ENCODE peak calls at places on chromosomes 4 and X, in seven cellular contexts. T is fibroblast of lung, B is esophagus squamous epithelium, X is fibroblast of mammary gland, Z is fibroblast of the aortic adventitia, H is lower lobe of right lung, S is astrocyte of the spinal cord. Y is an unnamed sample.
A peak's percentile ranks its signal among the peaks of the same experiment; 100 is the strongest.

GRCh38 chr4:11691236-11691635 is 262.5 kb upstream of the HS3ST1 start:
- DNase-seq in T (no peak), B (no peak), X (no peak), Z (no peak), H (no peak), S (no peak), Y (no peak)

GRCh38 chr4:92529510-92529909 is 225.7 kb downstream of the GRID2 start:
- DNase-seq in T (no peak), B (no peak), X (no peak), Z (no peak), H (no peak), S (no peak), Y (no peak)

GRCh38 chr4:150960818-150961217 is 54.3 kb downstream of the LRBA start:
- DNase-seq in T (no peak), B (no peak), X (peak; percentile 47), Z (no peak), H (no peak), S (no peak), Y (peak; percentile 51)

GRCh38 chr4:74967324-74967723 is 34.4 kb downstream of the PARM1 start:
- DNase-seq in T (no peak), B (no peak), X (no peak), Z (no peak), H (no peak), S (no peak), Y (peak; percentile 29)

GRCh38 chr4:10203851-10204250 is 87.3 kb upstream of the WDR1 start:
- DNase-seq in T (no peak), B (no peak), X (no peak), Z (no peak), H (no peak), S (no peak), Y (no peak)

GRCh38 chr4:156422576-156422975 is 468.9 kb upstream of the CTSO start:
- DNase-seq in T (peak; percentile 8), B (no peak), X (no peak), Z (peak; percentile 19), H (no peak), S (no peak), Y (peak; percentile 3)

GRCh38 chrX:104098151-104098808 is 14.0 kb upstream of the ZCCHC18 start:
- DNase-seq in T (peak; percentile 80), B (no peak), X (peak; percentile 77), Z (peak; percentile 86), H (no peak), S (peak; percentile 73), Y (peak; percentile 72)

GRCh38 chrX:774536-774935 is 143.9 kb downstream of the SHOX start:
- DNase-seq in T (no peak), B (no peak), X (no peak), Z (no peak), H (no peak), S (no peak), Y (no peak)

GRCh38 chr4:142485452-142485851 is 360.6 kb downstream of the INPP4B start:
- DNase-seq in T (no peak), B (no peak), X (no peak), Z (no peak), H (no peak), S (no peak), Y (no peak)

GRCh38 chrX:11908371-11908770 is 150.3 kb downstream of the MSL3 start:
- DNase-seq in T (peak; percentile 23), B (no peak), X (peak; percentile 45), Z (peak; percentile 26), H (no peak), S (peak; percentile 12), Y (peak; percentile 44)

GRCh38 chr4:182803235-182803634 is 114.0 kb downstream of the DCTD start:
- DNase-seq in T (no peak), B (no peak), X (no peak), Z (no peak), H (no peak), S (no peak), Y (no peak)

GRCh38 chrX:47543496-47543895 is 17.5 kb upstream of the ARAF start:
- DNase-seq in T (no peak), B (no peak), X (no peak), Z (no peak), H (no peak), S (no peak), Y (no peak)

GRCh38 chr4:42281324-42282020 is 115.8 kb upstream of the SHISA3 start:
- DNase-seq in T (no peak), B (no peak), X (peak; percentile 4), Z (peak; percentile 3), H (no peak), S (no peak), Y (no peak)

GRCh38 chr4:123974419-123975105 is 578.0 kb downstream of the SPRY1 start:
- DNase-seq in T (peak; percentile 26), B (no peak), X (no peak), Z (peak; percentile 49), H (no peak), S (no peak), Y (no peak)

GRCh38 chr4:55078987-55079386 is 46.4 kb downstream of the KDR start:
- DNase-seq in T (peak; percentile 88), B (no peak), X (peak; percentile 87), Z (peak; percentile 93), H (no peak), S (peak; percentile 97), Y (no peak)

GRCh38 chrX:16123222-16123786 is at the start of gene GRPR:
- DNase-seq in T (peak; percentile 86), B (peak; percentile 1), X (peak; percentile 85), Z (peak; percentile 85), H (peak; percentile 76), S (peak; percentile 87), Y (peak; percentile 66)

GRCh38 chr4:93870876-93871458 is 42.4 kb downstream of the ATOH1 start:
- DNase-seq in T (no peak), B (no peak), X (no peak), Z (no peak), H (no peak), S (no peak), Y (no peak)

GRCh38 chr4:150384249-150384648 is 197.7 kb upstream of the MAB21L2 start:
- DNase-seq in T (no peak), B (no peak), X (no peak), Z (no peak), H (no peak), S (no peak), Y (no peak)

GRCh38 chr4:42709392-42710065 is 52.6 kb upstream of the ATP8A1 start:
- DNase-seq in T (no peak), B (no peak), X (no peak), Z (no peak), H (no peak), S (no peak), Y (no peak)

GRCh38 chr4:177558995-177559394 is 116.8 kb upstream of the AGA start:
- DNase-seq in T (no peak), B (no peak), X (no peak), Z (no peak), H (no peak), S (no peak), Y (no peak)

GRCh38 chr4:29708473-29708872 is 1011.7 kb upstream of the PCDH7 start:
- DNase-seq in T (peak; percentile 0), B (no peak), X (peak; percentile 45), Z (no peak), H (no peak), S (peak; percentile 13), Y (peak; percentile 67)

DNA sequence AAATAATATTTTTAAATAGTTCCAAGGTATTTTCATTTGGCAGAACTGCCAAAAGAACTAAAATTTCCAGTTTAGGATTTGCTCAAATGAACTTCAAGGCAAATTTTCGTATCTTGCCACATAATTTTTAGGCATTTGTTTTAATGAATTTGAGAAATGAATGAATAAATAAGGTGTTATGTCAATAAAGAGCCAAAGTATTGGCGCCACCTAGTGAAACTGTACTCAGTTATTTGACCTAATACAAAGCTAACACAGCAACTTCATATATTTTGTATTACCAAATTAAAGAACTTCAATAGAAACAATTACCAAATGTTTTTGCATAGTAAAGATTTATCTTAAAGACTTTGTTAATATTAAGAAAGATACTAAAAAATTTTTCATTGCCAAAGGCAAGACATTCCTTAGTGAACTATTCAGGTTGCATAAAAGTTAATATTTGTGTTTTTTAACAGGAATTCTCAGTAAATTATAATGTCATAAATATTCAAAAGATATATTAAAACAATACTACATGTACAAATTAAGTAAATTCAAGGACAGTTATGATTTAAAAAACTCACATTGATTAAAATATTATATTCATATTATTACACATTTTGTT is 50.3 kb downstream of the STPG2 start:
- DNase-seq in T (peak; percentile 8), B (no peak), X (peak; percentile 28), Z (peak; percentile 29), H (no peak), S (peak; percentile 37), Y (peak; percentile 52)
- TF ChIP-seq CTCF in T (peak; percentile 20), B (peak; percentile 6), X (peak; percentile 65), Z (peak; percentile 60), H (peak; percentile 39), S (peak; percentile 67), Y (peak; percentile 51)

DNA sequence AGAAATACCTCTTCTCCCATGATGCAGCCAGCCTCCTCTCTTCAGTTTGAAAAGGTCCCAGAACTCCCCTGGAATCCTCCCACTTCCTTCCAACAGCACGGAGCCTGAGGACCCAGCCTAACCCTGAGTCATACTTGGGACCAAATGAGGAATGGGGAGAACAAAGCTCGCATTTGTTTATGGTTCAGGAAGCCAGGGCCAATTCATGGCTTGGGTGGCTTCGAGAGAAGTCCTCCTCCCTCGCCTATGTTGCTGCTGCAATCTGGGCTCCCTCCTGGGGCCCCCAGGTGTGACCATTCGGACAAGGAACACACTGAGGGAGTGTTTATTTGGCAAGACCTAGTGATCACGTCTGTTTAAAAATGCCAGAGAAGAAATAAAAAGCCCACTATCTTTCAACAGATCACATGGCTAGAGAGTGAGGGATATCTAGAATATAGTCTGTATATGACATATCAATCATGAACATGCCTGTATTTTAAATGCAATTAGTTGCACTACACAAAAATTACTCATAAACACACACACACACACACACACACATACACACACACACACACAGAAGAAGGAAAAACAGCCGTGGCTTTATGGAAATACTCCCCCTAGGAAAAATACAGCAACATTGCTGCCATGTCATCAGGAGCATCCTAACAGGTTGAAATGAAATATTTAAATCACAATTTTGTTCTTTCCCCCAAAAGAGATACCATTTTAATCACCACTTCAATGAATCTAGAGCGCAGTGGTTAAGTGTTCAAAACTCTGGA is 155.7 kb upstream of the MAP3K15 start:
- DNase-seq in T (peak; percentile 84), B (no peak), X (peak; percentile 87), Z (peak; percentile 82), H (no peak), S (peak; percentile 84), Y (peak; percentile 74)
- TF ChIP-seq CTCF in T (no peak), B (no peak), X (peak; percentile 7), Z (no peak), H (no peak), S (no peak), Y (no peak)

GRCh38 chrX:25067271-25068172 is 51.8 kb upstream of the ARX start:
- DNase-seq in T (no peak), B (no peak), X (no peak), Z (no peak), H (no peak), S (no peak), Y (no peak)
- TF ChIP-seq CTCF in T (no peak), B (no peak), X (no peak), Z (peak; percentile 9), H (no peak), S (no peak), Y (no peak)

DNA sequence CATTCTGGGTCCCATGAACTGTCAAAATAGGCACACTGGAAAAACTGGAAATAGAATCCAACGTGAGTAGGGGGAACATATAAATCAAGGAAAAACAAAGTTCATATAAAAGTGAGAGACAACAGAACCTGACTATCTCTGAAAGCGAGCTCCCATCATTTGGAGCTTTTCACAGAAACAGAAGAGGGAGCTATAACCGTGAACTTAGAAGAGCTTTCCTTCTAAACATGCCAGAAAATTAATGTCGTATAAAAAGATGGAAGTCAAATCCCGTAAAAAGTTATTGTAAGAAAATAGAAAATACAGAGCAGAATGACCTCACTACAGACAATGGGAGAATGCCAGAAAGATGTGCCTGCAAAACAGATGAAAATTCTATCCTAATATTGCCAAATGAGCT is 23.9 kb upstream of the HSD17B10 start:
- DNase-seq in T (no peak), B (no peak), X (peak; percentile 49), Z (peak; percentile 37), H (no peak), S (no peak), Y (no peak)
- TF ChIP-seq CTCF in T (peak; percentile 28), B (no peak), X (peak; percentile 44), Z (peak; percentile 33), H (no peak), S (no peak), Y (no peak)